ENCODE peak calls at places on chromosomes 16 and 17, in four cellular contexts. One of them, this sample, is unnamed.

GRCh38 chr17:3794890-3795757 is 5.9 kb downstream of the ITGAE start:
- DNase-seq in HepG2: peak
- DNase-seq in WTC11: no peak
- DNase-seq in K562: no peak
- DNase-seq in this sample: peak

GRCh38 chr16:16155234-16155633 is 68.1 kb downstream of the ABCC6 start:
- DNase-seq in HepG2: no peak
- DNase-seq in K562: no peak
- DNase-seq in WTC11: no peak
- DNase-seq in this sample: no peak

GRCh38 chr17:27269978-27270377 is 23.9 kb upstream of the WSB1 start:
- DNase-seq in K562: no peak
- DNase-seq in WTC11: no peak
- DNase-seq in HepG2: no peak
- DNase-seq in this sample: no peak

GRCh38 chr16:138049-138417 is 440 bp downstream of the NPRL3 start:
- DNase-seq in WTC11: peak
- DNase-seq in K562: peak
- DNase-seq in HepG2: no peak
- DNase-seq in this sample: peak

GRCh38 chr16:87404764-87405625 is 12.9 kb downstream of the MAP1LC3B start:
- DNase-seq in K562: no peak
- DNase-seq in HepG2: no peak
- DNase-seq in WTC11: no peak
- DNase-seq in this sample: no peak

GRCh38 chr17:80898706-80899105 is 92.9 kb upstream of the CHMP6 start:
- DNase-seq in WTC11: no peak
- DNase-seq in K562: no peak
- DNase-seq in HepG2: no peak
- DNase-seq in this sample: no peak

GRCh38 chr16:65919116-65919515 is 447.4 kb upstream of the CDH5 start:
- DNase-seq in HepG2: no peak
- DNase-seq in WTC11: no peak
- DNase-seq in K562: no peak
- DNase-seq in this sample: no peak

GRCh38 chr16:1691956-1692355 is 13.9 kb downstream of the JPT2 start:
- DNase-seq in HepG2: no peak
- DNase-seq in K562: no peak
- DNase-seq in WTC11: no peak
- DNase-seq in this sample: peak

GRCh38 chr17:82171750-82172375 is 40.8 kb downstream of the CCDC57 start:
- DNase-seq in WTC11: no peak
- DNase-seq in K562: no peak
- DNase-seq in HepG2: no peak
- DNase-seq in this sample: no peak

GRCh38 chr17:40016692-40017000 is 1.4 kb downstream of the CSF3 start:
- DNase-seq in HepG2: no peak
- DNase-seq in WTC11: no peak
- DNase-seq in K562: no peak
- DNase-seq in this sample: no peak

GRCh38 chr16:2028620-2029220 is 2.0 kb downstream of the NHERF2 start:
- DNase-seq in K562: no peak
- DNase-seq in WTC11: no peak
- DNase-seq in HepG2: no peak
- DNase-seq in this sample: no peak

GRCh38 chr16:84207869-84208268 is 16.9 kb downstream of the ADAD2 start:
- DNase-seq in WTC11: no peak
- DNase-seq in HepG2: no peak
- DNase-seq in K562: no peak
- DNase-seq in this sample: no peak

GRCh38 chr16:1183235-1183907 is 30.5 kb downstream of the CACNA1H start:
- DNase-seq in WTC11: peak
- DNase-seq in HepG2: no peak
- DNase-seq in K562: no peak
- DNase-seq in this sample: peak

GRCh38 chr16:57695378-57696054 is 910 bp downstream of the DRC7 start:
- DNase-seq in WTC11: no peak
- DNase-seq in HepG2: no peak
- DNase-seq in K562: no peak
- DNase-seq in this sample: no peak

GRCh38 chr16:57693539-57693938 is 1.1 kb upstream of the DRC7 start:
- DNase-seq in K562: no peak
- DNase-seq in HepG2: no peak
- DNase-seq in WTC11: no peak
- DNase-seq in this sample: no peak

GRCh38 chr16:57696240-57696639 is 1.6 kb downstream of the DRC7 start:
- DNase-seq in K562: peak
- DNase-seq in WTC11: no peak
- DNase-seq in HepG2: no peak
- DNase-seq in this sample: no peak

GRCh38 chr16:57694191-57694555 is 433 bp upstream of the DRC7 start:
- DNase-seq in HepG2: peak
- DNase-seq in K562: no peak
- DNase-seq in WTC11: no peak
- DNase-seq in this sample: no peak

DNA sequence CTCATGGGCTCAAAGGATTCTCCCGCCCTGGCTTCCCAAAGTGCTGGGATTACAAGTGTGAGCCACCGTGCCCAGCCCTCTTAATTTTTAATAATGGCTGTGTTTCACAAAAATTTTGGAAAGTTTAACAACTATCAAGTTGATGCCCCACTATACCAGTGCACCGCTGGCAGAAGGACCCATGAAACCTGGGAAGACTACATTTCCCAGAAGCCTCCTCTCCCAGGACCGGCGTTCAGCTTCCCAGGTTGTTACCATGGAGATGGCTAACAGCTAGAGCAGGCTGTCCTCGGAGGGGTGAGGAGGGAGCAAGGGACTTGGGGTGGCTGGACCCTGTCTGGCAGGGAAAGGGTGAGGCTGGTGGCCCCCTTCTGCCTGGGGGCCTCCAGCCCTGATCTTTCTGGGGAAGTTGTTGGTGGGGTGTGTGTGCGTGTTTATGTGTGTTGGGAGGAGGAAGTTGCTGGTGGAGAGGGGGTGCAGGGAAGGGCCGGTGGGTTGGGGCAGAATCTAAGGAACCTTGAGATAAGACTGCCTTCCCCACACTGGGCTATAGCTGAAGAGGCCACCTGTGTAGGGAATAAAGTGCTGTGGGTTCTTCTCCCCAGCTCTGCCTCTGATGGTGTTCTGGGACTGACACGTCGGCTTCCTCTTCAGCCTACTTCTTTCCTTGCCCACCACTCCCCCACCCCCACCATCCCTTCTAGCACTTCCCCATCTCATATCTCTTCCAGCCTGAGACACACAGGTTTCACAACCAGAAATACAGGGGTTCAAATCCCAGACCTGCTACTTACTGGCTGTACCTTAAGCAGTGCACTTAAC is at the start of gene DRC7:
- DNase-seq in HepG2: peak
- DNase-seq in K562: peak
- DNase-seq in WTC11: peak
- DNase-seq in this sample: peak
- TF ChIP-seq ESRRA in HepG2: no peak
- TF ChIP-seq ESRRA in K562: peak
- TF ChIP-seq ESRRA in WTC11: no peak
- TF ChIP-seq ESRRA in this sample: no peak

DNA sequence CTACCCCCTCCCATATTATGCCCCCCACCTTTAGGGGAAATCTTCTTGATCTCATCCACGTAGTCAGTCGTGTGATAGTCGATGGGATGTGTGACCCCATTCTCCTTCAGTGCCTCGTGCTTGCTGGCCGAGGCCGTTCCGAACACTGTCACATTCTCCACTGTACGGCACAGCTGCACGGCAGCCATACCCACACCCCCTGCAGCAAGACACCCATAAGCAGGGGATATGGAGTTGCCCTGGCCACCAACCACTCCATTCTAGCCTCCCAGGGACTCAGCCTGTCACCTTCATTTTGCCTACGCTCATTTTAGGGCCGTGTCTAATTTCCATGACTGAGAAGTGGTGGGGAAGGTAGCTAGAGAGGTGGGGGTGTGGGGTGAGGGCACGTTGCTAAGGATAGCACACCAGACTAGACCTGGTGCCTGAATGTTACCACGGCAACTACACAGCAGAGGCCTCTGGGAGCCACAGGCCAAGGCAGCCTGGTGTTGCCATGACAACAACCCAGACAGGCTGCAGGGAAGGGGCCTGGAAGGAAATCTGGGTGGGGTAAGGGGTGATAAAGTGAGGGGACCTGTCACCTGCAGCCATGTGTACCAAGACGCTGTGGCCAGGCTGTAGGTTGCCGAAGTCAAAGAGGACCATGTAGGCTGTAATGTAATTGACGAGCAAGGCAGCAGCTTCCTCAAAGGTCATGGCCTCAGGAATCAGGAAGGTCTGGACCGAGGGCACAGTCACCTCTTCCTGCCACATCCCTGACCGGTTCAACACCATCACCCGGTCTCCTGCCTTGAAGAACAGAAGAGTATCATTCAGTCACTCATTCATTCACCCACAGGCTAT is 4.0 kb downstream of the VAT1 start:
- DNase-seq in WTC11: no peak
- DNase-seq in HepG2: no peak
- DNase-seq in K562: no peak
- DNase-seq in this sample: peak
- TF ChIP-seq USF2 in WTC11: no peak
- TF ChIP-seq USF2 in HepG2: no peak
- TF ChIP-seq USF2 in K562: no peak
- TF ChIP-seq USF2 in this sample: no peak

GRCh38 chr17:79231766-79232287 is 157.2 kb downstream of the ENGASE start:
- DNase-seq in WTC11: no peak
- DNase-seq in K562: no peak
- DNase-seq in HepG2: no peak
- DNase-seq in this sample: no peak
- TF ChIP-seq JUN in WTC11: no peak
- TF ChIP-seq JUN in K562: no peak
- TF ChIP-seq JUN in HepG2: no peak
- TF ChIP-seq JUN in this sample: no peak

GRCh38 chr16:89484088-89484501 is 6.3 kb downstream of the ANKRD11 start:
- DNase-seq in WTC11: no peak
- DNase-seq in HepG2: no peak
- DNase-seq in K562: no peak
- DNase-seq in this sample: no peak
- TF ChIP-seq ESRRA in WTC11: no peak
- TF ChIP-seq ESRRA in HepG2: no peak
- TF ChIP-seq ESRRA in K562: no peak
- TF ChIP-seq ESRRA in this sample: no peak

GRCh38 chr16:81894592-81894991 is 115.5 kb downstream of the PLCG2 start:
- DNase-seq in WTC11: no peak
- DNase-seq in K562: no peak
- DNase-seq in HepG2: no peak
- DNase-seq in this sample: no peak
- TF ChIP-seq USF2 in WTC11: no peak
- TF ChIP-seq USF2 in K562: no peak
- TF ChIP-seq USF2 in HepG2: no peak
- TF ChIP-seq USF2 in this sample: no peak

GRCh38 chr16:12089492-12090161 is 113.1 kb downstream of the SNX29 start:
- DNase-seq in WTC11: peak
- DNase-seq in HepG2: peak
- DNase-seq in K562: peak
- DNase-seq in this sample: no peak
- TF ChIP-seq JUN in WTC11: no peak
- TF ChIP-seq JUN in HepG2: no peak
- TF ChIP-seq JUN in K562: no peak
- TF ChIP-seq JUN in this sample: no peak

GRCh38 chr17:49218941-49219913 is 8.7 kb downstream of the ABI3 start:
- DNase-seq in WTC11: peak
- DNase-seq in K562: peak
- DNase-seq in HepG2: no peak
- DNase-seq in this sample: no peak

GRCh38 chr17:49216482-49216881 is 6.0 kb downstream of the ABI3 start:
- DNase-seq in K562: no peak
- DNase-seq in HepG2: no peak
- DNase-seq in WTC11: no peak
- DNase-seq in this sample: no peak

GRCh38 chr17:49219987-49220386 is 9.5 kb downstream of the ABI3 start:
- DNase-seq in WTC11: no peak
- DNase-seq in K562: no peak
- DNase-seq in HepG2: no peak
- DNase-seq in this sample: no peak

GRCh38 chr17:49216953-49217650 is 6.6 kb downstream of the ABI3 start:
- DNase-seq in WTC11: no peak
- DNase-seq in K562: no peak
- DNase-seq in HepG2: no peak
- DNase-seq in this sample: no peak

GRCh38 chr17:49217651-49218413 is 7.3 kb downstream of the ABI3 start:
- DNase-seq in K562: no peak
- DNase-seq in WTC11: no peak
- DNase-seq in HepG2: no peak
- DNase-seq in this sample: no peak
- TF ChIP-seq ESRRA in K562: no peak
- TF ChIP-seq ESRRA in WTC11: no peak
- TF ChIP-seq ESRRA in HepG2: no peak
- TF ChIP-seq ESRRA in this sample: no peak

GRCh38 chr16:3836641-3837040 is 43.9 kb downstream of the CREBBP start:
- DNase-seq in K562: no peak
- DNase-seq in WTC11: no peak
- DNase-seq in HepG2: no peak
- DNase-seq in this sample: no peak
- TF ChIP-seq USF2 in K562: no peak
- TF ChIP-seq USF2 in WTC11: no peak
- TF ChIP-seq USF2 in HepG2: no peak
- TF ChIP-seq USF2 in this sample: no peak

This sample was measured in A549.